ENCODE peak calls at places on chromosomes 11 and 22, in eight cellular contexts. One of them, this sample, is unnamed.

GRCh38 chr11:69037074-69037473 is 11.7 kb upstream of the TPCN2 start:
- DNase-seq in fibroblast of the aortic adventitia: no peak
- DNase-seq in NCI-H1930: no peak
- DNase-seq in NCI-H1048: no peak
- DNase-seq in HS-5: no peak
- DNase-seq in heart right ventricle: no peak
- DNase-seq in mucosa of gallbladder: no peak
- DNase-seq in neuronal stem cell: no peak
- DNase-seq in this sample: no peak

GRCh38 chr11:6757373-6757967 is 14.3 kb downstream of the OR2AG2 start:
- DNase-seq in fibroblast of the aortic adventitia: peak
- DNase-seq in NCI-H1930: peak
- DNase-seq in NCI-H1048: no peak
- DNase-seq in HS-5: peak
- DNase-seq in heart right ventricle: peak
- DNase-seq in mucosa of gallbladder: peak
- DNase-seq in neuronal stem cell: peak
- DNase-seq in this sample: peak

GRCh38 chr22:49565516-49565855 is 262.2 kb downstream of the BRD1 start:
- DNase-seq in fibroblast of the aortic adventitia: no peak
- DNase-seq in NCI-H1930: no peak
- DNase-seq in NCI-H1048: no peak
- DNase-seq in HS-5: no peak
- DNase-seq in heart right ventricle: no peak
- DNase-seq in mucosa of gallbladder: no peak
- DNase-seq in neuronal stem cell: no peak
- DNase-seq in this sample: no peak

GRCh38 chr11:84146826-84147225 is 860.7 kb upstream of the CCDC90B start:
- DNase-seq in fibroblast of the aortic adventitia: no peak
- DNase-seq in NCI-H1930: no peak
- DNase-seq in NCI-H1048: no peak
- DNase-seq in HS-5: no peak
- DNase-seq in heart right ventricle: no peak
- DNase-seq in mucosa of gallbladder: no peak
- DNase-seq in neuronal stem cell: no peak
- DNase-seq in this sample: no peak

GRCh38 chr11:113773092-113773415 is 438 bp downstream of the ZW10 start:
- DNase-seq in fibroblast of the aortic adventitia: peak
- DNase-seq in NCI-H1930: no peak
- DNase-seq in NCI-H1048: no peak
- DNase-seq in HS-5: no peak
- DNase-seq in heart right ventricle: no peak
- DNase-seq in mucosa of gallbladder: no peak
- DNase-seq in neuronal stem cell: no peak
- DNase-seq in this sample: no peak

GRCh38 chr11:35281169-35281591 is 138.2 kb downstream of the SLC1A2 start:
- DNase-seq in fibroblast of the aortic adventitia: peak
- DNase-seq in NCI-H1930: no peak
- DNase-seq in NCI-H1048: no peak
- DNase-seq in HS-5: no peak
- DNase-seq in heart right ventricle: no peak
- DNase-seq in mucosa of gallbladder: no peak
- DNase-seq in neuronal stem cell: no peak
- DNase-seq in this sample: no peak

GRCh38 chr11:46529086-46529905 is 64.5 kb downstream of the AMBRA1 start:
- DNase-seq in fibroblast of the aortic adventitia: peak
- DNase-seq in NCI-H1930: peak
- DNase-seq in NCI-H1048: peak
- DNase-seq in HS-5: no peak
- DNase-seq in heart right ventricle: peak
- DNase-seq in mucosa of gallbladder: peak
- DNase-seq in neuronal stem cell: peak
- DNase-seq in this sample: peak

GRCh38 chr11:95283653-95284052 is 52.7 kb upstream of the SESN3 start:
- DNase-seq in fibroblast of the aortic adventitia: peak
- DNase-seq in NCI-H1930: no peak
- DNase-seq in NCI-H1048: no peak
- DNase-seq in HS-5: no peak
- DNase-seq in heart right ventricle: no peak
- DNase-seq in mucosa of gallbladder: no peak
- DNase-seq in neuronal stem cell: no peak
- DNase-seq in this sample: peak

GRCh38 chr11:64898541-64898940 is 18.5 kb downstream of the ATG2A start:
- DNase-seq in fibroblast of the aortic adventitia: no peak
- DNase-seq in NCI-H1930: no peak
- DNase-seq in NCI-H1048: no peak
- DNase-seq in HS-5: no peak
- DNase-seq in heart right ventricle: no peak
- DNase-seq in mucosa of gallbladder: no peak
- DNase-seq in neuronal stem cell: no peak
- DNase-seq in this sample: no peak

GRCh38 chr11:8288166-8288772 is 24.6 kb upstream of the LMO1 start:
- DNase-seq in fibroblast of the aortic adventitia: no peak
- DNase-seq in NCI-H1930: no peak
- DNase-seq in NCI-H1048: no peak
- DNase-seq in HS-5: no peak
- DNase-seq in heart right ventricle: no peak
- DNase-seq in mucosa of gallbladder: no peak
- DNase-seq in neuronal stem cell: no peak
- DNase-seq in this sample: no peak

GRCh38 chr11:119320593-119321524 is 3.9 kb upstream of the MCAM start:
- DNase-seq in fibroblast of the aortic adventitia: peak
- DNase-seq in NCI-H1930: no peak
- DNase-seq in NCI-H1048: no peak
- DNase-seq in HS-5: no peak
- DNase-seq in heart right ventricle: peak
- DNase-seq in mucosa of gallbladder: no peak
- DNase-seq in neuronal stem cell: no peak
- DNase-seq in this sample: peak

GRCh38 chr22:44090571-44090905 is 66.4 kb downstream of the PARVB start:
- DNase-seq in fibroblast of the aortic adventitia: no peak
- DNase-seq in NCI-H1930: no peak
- DNase-seq in NCI-H1048: no peak
- DNase-seq in HS-5: no peak
- DNase-seq in heart right ventricle: no peak
- DNase-seq in mucosa of gallbladder: no peak
- DNase-seq in neuronal stem cell: no peak
- DNase-seq in this sample: no peak

GRCh38 chr22:42308887-42309468 is 38.5 kb upstream of the TCF20 start:
- DNase-seq in fibroblast of the aortic adventitia: no peak
- DNase-seq in NCI-H1930: no peak
- DNase-seq in NCI-H1048: no peak
- DNase-seq in HS-5: no peak
- DNase-seq in heart right ventricle: no peak
- DNase-seq in mucosa of gallbladder: no peak
- DNase-seq in neuronal stem cell: no peak
- DNase-seq in this sample: no peak

GRCh38 chr22:43796567-43796966 is 15.5 kb downstream of the EFCAB6 start:
- DNase-seq in fibroblast of the aortic adventitia: peak
- DNase-seq in NCI-H1930: no peak
- DNase-seq in NCI-H1048: no peak
- DNase-seq in HS-5: no peak
- DNase-seq in heart right ventricle: no peak
- DNase-seq in mucosa of gallbladder: no peak
- DNase-seq in neuronal stem cell: peak
- DNase-seq in this sample: no peak

GRCh38 chr22:38935023-38935422 is 22.4 kb upstream of the APOBEC3A start:
- DNase-seq in fibroblast of the aortic adventitia: no peak
- DNase-seq in NCI-H1930: no peak
- DNase-seq in NCI-H1048: no peak
- DNase-seq in HS-5: no peak
- DNase-seq in heart right ventricle: peak
- DNase-seq in mucosa of gallbladder: peak
- DNase-seq in neuronal stem cell: no peak
- DNase-seq in this sample: no peak

GRCh38 chr11:133082453-133082781 is 449.9 kb downstream of the OPCML start:
- DNase-seq in fibroblast of the aortic adventitia: no peak
- DNase-seq in NCI-H1930: peak
- DNase-seq in NCI-H1048: no peak
- DNase-seq in HS-5: no peak
- DNase-seq in heart right ventricle: peak
- DNase-seq in mucosa of gallbladder: no peak
- DNase-seq in neuronal stem cell: peak
- DNase-seq in this sample: no peak

GRCh38 chr11:93123351-93123898 is 74.4 kb downstream of the SLC36A4 start:
- DNase-seq in fibroblast of the aortic adventitia: peak
- DNase-seq in NCI-H1930: no peak
- DNase-seq in NCI-H1048: no peak
- DNase-seq in HS-5: no peak
- DNase-seq in heart right ventricle: peak
- DNase-seq in mucosa of gallbladder: no peak
- DNase-seq in neuronal stem cell: no peak
- DNase-seq in this sample: peak

GRCh38 chr11:12170984-12171383 is 60.6 kb downstream of the MICAL2 start:
- DNase-seq in fibroblast of the aortic adventitia: peak
- DNase-seq in NCI-H1930: no peak
- DNase-seq in NCI-H1048: no peak
- DNase-seq in HS-5: no peak
- DNase-seq in heart right ventricle: peak
- DNase-seq in mucosa of gallbladder: no peak
- DNase-seq in neuronal stem cell: no peak
- DNase-seq in this sample: no peak

GRCh38 chr11:44859528-44859925 is 91.2 kb downstream of the TP53I11 start:
- DNase-seq in fibroblast of the aortic adventitia: no peak
- DNase-seq in NCI-H1930: no peak
- DNase-seq in NCI-H1048: no peak
- DNase-seq in HS-5: no peak
- DNase-seq in heart right ventricle: no peak
- DNase-seq in mucosa of gallbladder: no peak
- DNase-seq in neuronal stem cell: no peak
- DNase-seq in this sample: no peak

GRCh38 chr11:134423106-134423505 is 11.1 kb upstream of the B3GAT1 start:
- DNase-seq in fibroblast of the aortic adventitia: no peak
- DNase-seq in NCI-H1930: no peak
- DNase-seq in NCI-H1048: no peak
- DNase-seq in HS-5: no peak
- DNase-seq in heart right ventricle: no peak
- DNase-seq in mucosa of gallbladder: no peak
- DNase-seq in neuronal stem cell: no peak
- DNase-seq in this sample: no peak

GRCh38 chr11:10623797-10624761 is 55.6 kb upstream of the LYVE1 start:
- DNase-seq in fibroblast of the aortic adventitia: peak
- DNase-seq in NCI-H1930: no peak
- DNase-seq in NCI-H1048: no peak
- DNase-seq in HS-5: no peak
- DNase-seq in heart right ventricle: no peak
- DNase-seq in mucosa of gallbladder: no peak
- DNase-seq in neuronal stem cell: no peak
- DNase-seq in this sample: peak

GRCh38 chr11:122733301-122733686 is 77.8 kb downstream of the UBASH3B start:
- DNase-seq in fibroblast of the aortic adventitia: peak
- DNase-seq in NCI-H1930: no peak
- DNase-seq in NCI-H1048: no peak
- DNase-seq in HS-5: no peak
- DNase-seq in heart right ventricle: no peak
- DNase-seq in mucosa of gallbladder: peak
- DNase-seq in neuronal stem cell: no peak
- DNase-seq in this sample: peak

GRCh38 chr22:28829358-28830181 is 29.2 kb upstream of the XBP1 start:
- DNase-seq in fibroblast of the aortic adventitia: peak
- DNase-seq in NCI-H1930: peak
- DNase-seq in NCI-H1048: peak
- DNase-seq in HS-5: peak
- DNase-seq in heart right ventricle: peak
- DNase-seq in mucosa of gallbladder: peak
- DNase-seq in neuronal stem cell: peak
- DNase-seq in this sample: peak

GRCh38 chr11:44949160-44950035 is 1.3 kb downstream of the TP53I11 start:
- DNase-seq in fibroblast of the aortic adventitia: peak
- DNase-seq in NCI-H1930: no peak
- DNase-seq in NCI-H1048: no peak
- DNase-seq in HS-5: no peak
- DNase-seq in heart right ventricle: peak
- DNase-seq in mucosa of gallbladder: no peak
- DNase-seq in neuronal stem cell: peak
- DNase-seq in this sample: no peak

GRCh38 chr11:62553839-62554361 is 7.3 kb upstream of the AHNAK start:
- DNase-seq in fibroblast of the aortic adventitia: peak
- DNase-seq in NCI-H1930: no peak
- DNase-seq in NCI-H1048: no peak
- DNase-seq in HS-5: peak
- DNase-seq in heart right ventricle: no peak
- DNase-seq in mucosa of gallbladder: no peak
- DNase-seq in neuronal stem cell: no peak
- DNase-seq in this sample: no peak

GRCh38 chr11:28632338-28632737 is 524.1 kb downstream of the METTL15 start:
- DNase-seq in fibroblast of the aortic adventitia: no peak
- DNase-seq in NCI-H1930: no peak
- DNase-seq in NCI-H1048: no peak
- DNase-seq in HS-5: peak
- DNase-seq in heart right ventricle: no peak
- DNase-seq in mucosa of gallbladder: no peak
- DNase-seq in neuronal stem cell: no peak
- DNase-seq in this sample: no peak

GRCh38 chr22:38017272-38017920 is 33.0 kb upstream of the SOX10 start:
- DNase-seq in fibroblast of the aortic adventitia: peak
- DNase-seq in NCI-H1930: no peak
- DNase-seq in NCI-H1048: no peak
- DNase-seq in HS-5: no peak
- DNase-seq in heart right ventricle: peak
- DNase-seq in mucosa of gallbladder: peak
- DNase-seq in neuronal stem cell: no peak
- DNase-seq in this sample: no peak